ENCODE peak calls at places on chromosome 5, in nine cellular contexts. K is body of pancreas; L is stomach; Z is neuronal stem cell; I is CD4-positive, alpha-beta T cell; Y is coronary artery; M is upper lobe of right lung; T is CD8-positive, alpha-beta T cell; A is caudate nucleus. C is an unnamed sample.

GRCh38 chr5:60814498-60814897 is 29.6 kb downstream of the ELOVL7 start:
- DNase-seq in Y (no peak), M (no peak), T (no peak), K (no peak), Z (no peak), A (no peak), I (no peak), L (no peak), C (no peak)

GRCh38 chr5:21685536-21685935 is 1167.6 kb downstream of the CDH12 start:
- DNase-seq in T (no peak), Y (no peak), K (no peak), M (no peak), I (no peak), L (no peak), Z (no peak), A (no peak), C (no peak)

GRCh38 chr5:66849803-66850202 is 253.6 kb downstream of the MAST4 start:
- DNase-seq in K (no peak), Z (no peak), L (no peak), A (no peak), T (no peak), M (no peak), Y (no peak), I (no peak), C (no peak)

GRCh38 chr5:170070556-170071412 is 34.9 kb upstream of the FOXI1 start:
- DNase-seq in A (no peak), M (no peak), T (no peak), Y (no peak), K (peak), I (no peak), L (no peak), Z (peak), C (no peak)

GRCh38 chr5:141094481-141095262 is at the start of gene PCDHB2:
- DNase-seq in A (no peak), L (no peak), T (no peak), Z (peak), Y (no peak), K (peak), I (no peak), M (no peak), C (no peak)

GRCh38 chr5:122112733-122113558 is 16.4 kb upstream of the ZNF474 start:
- DNase-seq in M (no peak), I (no peak), K (no peak), L (no peak), T (no peak), Y (no peak), A (no peak), Z (no peak), C (no peak)

GRCh38 chr5:89372176-89372575 is 489.2 kb upstream of the MEF2C start:
- DNase-seq in I (no peak), Z (no peak), A (no peak), T (no peak), Y (no peak), M (no peak), K (no peak), L (no peak), C (no peak)

GRCh38 chr5:5497132-5497748 is 74.8 kb downstream of the ICE1 start:
- DNase-seq in Y (no peak), A (peak), M (peak), Z (peak), I (no peak), T (no peak), K (peak), L (no peak), C (no peak)

GRCh38 chr5:107619781-107620180 is 51.0 kb downstream of the EFNA5 start:
- DNase-seq in Y (no peak), Z (no peak), A (no peak), M (no peak), I (no peak), K (no peak), L (no peak), T (no peak), C (no peak)

GRCh38 chr5:179167871-179168451 is 107.8 kb downstream of the ZNF354C start:
- DNase-seq in I (no peak), L (no peak), A (no peak), T (no peak), Y (no peak), M (peak), Z (no peak), K (no peak), C (no peak)

GRCh38 chr5:126519637-126520592 is 75.1 kb downstream of the ALDH7A1 start:
- DNase-seq in Z (no peak), M (no peak), A (no peak), L (no peak), T (no peak), Y (no peak), I (no peak), K (peak), C (no peak)

GRCh38 chr5:176653401-176653800 is 6.1 kb downstream of the TSPAN17 start:
- DNase-seq in I (no peak), Y (no peak), L (peak), A (peak), M (no peak), Z (no peak), T (no peak), K (no peak), C (peak)

GRCh38 chr5:169602535-169602934 is 19.0 kb downstream of the SPDL1 start:
- DNase-seq in Y (no peak), L (no peak), M (no peak), A (no peak), K (no peak), Z (no peak), I (no peak), T (no peak), C (no peak)

GRCh38 chr5:86929123-86929766 is 311.5 kb downstream of the COX7C start:
- DNase-seq in T (no peak), Y (no peak), K (no peak), L (no peak), Z (peak), M (no peak), A (no peak), I (no peak), C (no peak)

GRCh38 chr5:160029004-160029403 is 20.1 kb downstream of the TTC1 start:
- DNase-seq in K (no peak), T (no peak), I (no peak), Z (no peak), L (no peak), M (no peak), Y (no peak), A (no peak), C (no peak)

GRCh38 chr5:52787600-52788504 is at the start of the genes ITGA1 and PELO:
- DNase-seq in K (peak), L (peak), Z (peak), A (no peak), Y (peak), M (peak), T (peak), I (no peak), C (no peak)

GRCh38 chr5:127536687-127537086 is 19.2 kb downstream of the PRRC1 start:
- DNase-seq in A (no peak), L (no peak), I (no peak), Z (no peak), T (no peak), K (no peak), M (no peak), Y (no peak), C (no peak)

GRCh38 chr5:8209500-8209899 is 340.6 kb downstream of the MTRR start:
- DNase-seq in Y (no peak), I (no peak), A (peak), L (no peak), Z (no peak), M (no peak), T (no peak), K (no peak), C (no peak)

GRCh38 chr5:36696059-36696673 is 89.8 kb downstream of the SLC1A3 start:
- DNase-seq in I (peak), Y (no peak), M (peak), A (peak), Z (no peak), L (peak), T (peak), K (peak), C (no peak)

GRCh38 chr5:74130141-74130897 is 504.3 kb downstream of the ARHGEF28 start:
- DNase-seq in L (no peak), I (no peak), T (no peak), K (no peak), Z (no peak), M (no peak), A (peak), Y (no peak), C (no peak)

GRCh38 chr5:65927497-65928340 is 1.3 kb downstream of the ERBIN start:
- DNase-seq in I (no peak), L (no peak), Y (no peak), A (no peak), K (peak), Z (no peak), M (no peak), T (no peak), C (no peak)

GRCh38 chr5:129356846-129357245 is 103.3 kb upstream of the ADAMTS19 start:
- DNase-seq in T (no peak), K (no peak), Y (no peak), L (no peak), A (no peak), M (no peak), I (no peak), Z (no peak), C (no peak)

GRCh38 chr5:50768650-50769049 is 102.2 kb downstream of the PARP8 start:
- DNase-seq in A (no peak), T (no peak), I (no peak), K (no peak), L (no peak), Y (no peak), Z (no peak), M (no peak), C (no peak)

GRCh38 chr5:112210430-112211005 is 208.6 kb downstream of the EPB41L4A start:
- DNase-seq in Y (no peak), Z (peak), A (no peak), I (no peak), M (no peak), K (peak), L (peak), T (no peak), C (no peak)

GRCh38 chr5:72402381-72402890 is 82.3 kb downstream of the PTCD2 start:
- DNase-seq in I (no peak), M (no peak), Y (no peak), L (no peak), Z (no peak), A (no peak), T (no peak), K (no peak), C (no peak)

GRCh38 chr5:58235279-58235678 is 224.6 kb downstream of the PLK2 start:
- DNase-seq in L (no peak), K (no peak), I (no peak), Y (no peak), M (no peak), T (no peak), Z (no peak), A (no peak), C (no peak)

GRCh38 chr5:173451031-173451430 is 122.8 kb upstream of the STC2 start:
- DNase-seq in M (no peak), T (no peak), I (no peak), L (no peak), K (peak), A (no peak), Z (no peak), Y (no peak), C (no peak)

GRCh38 chr5:79564798-79565279 is 47.4 kb upstream of the TENT2 start:
- DNase-seq in Z (no peak), M (no peak), Y (no peak), T (no peak), K (no peak), A (no peak), L (no peak), I (no peak), C (no peak)

GRCh38 chr5:96566775-96567174 is 95.4 kb upstream of the CAST start:
- DNase-seq in Y (no peak), K (no peak), A (no peak), I (no peak), Z (no peak), L (no peak), T (no peak), M (no peak), C (no peak)
- H3K27ac ChIP-seq in Y (no peak), K (no peak), A (no peak), I (no peak), Z (no peak), L (no peak), T (no peak), M (no peak), C (no peak)

DNA sequence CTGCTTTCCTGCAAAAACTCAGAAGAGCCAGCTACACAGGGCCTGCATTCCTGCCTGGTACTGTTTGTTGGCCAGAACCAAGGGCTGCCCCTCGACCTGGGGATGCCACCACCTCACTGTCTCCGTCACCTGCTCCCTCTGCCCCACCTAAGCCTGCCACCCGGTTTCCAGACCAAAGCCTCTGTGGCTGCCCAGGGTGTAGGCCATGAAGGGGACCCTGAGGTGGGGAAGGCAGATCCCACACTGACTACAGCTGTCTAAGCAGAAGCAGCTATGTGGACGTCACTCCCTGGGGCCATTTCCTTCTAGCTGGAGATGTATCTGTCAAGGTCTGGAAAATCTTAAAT is 35.8 kb downstream of the RASGEF1C start:
- DNase-seq in I (no peak), A (no peak), M (no peak), Y (no peak), L (no peak), K (no peak), Z (no peak), T (no peak), C (no peak)
- H3K27ac ChIP-seq in I (no peak), A (peak), M (no peak), Y (no peak), L (no peak), K (no peak), Z (no peak), T (no peak), C (no peak)

DNA sequence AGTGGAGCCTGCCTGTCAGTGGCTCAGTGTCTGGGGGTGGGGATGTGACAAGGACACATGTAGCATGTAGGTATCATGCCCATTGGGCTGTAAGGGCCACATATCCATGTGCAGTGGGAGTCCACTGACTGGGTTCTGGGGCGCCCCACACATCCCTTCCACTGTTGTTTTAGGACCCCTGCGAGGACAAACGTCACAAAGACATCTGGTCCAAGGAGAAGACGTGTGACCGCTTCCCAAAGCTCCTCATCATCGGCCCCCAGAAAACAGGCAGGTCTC is 33.4 kb downstream of the NDST1 start:
- DNase-seq in Y (no peak), T (no peak), I (no peak), M (no peak), L (no peak), K (no peak), Z (no peak), A (no peak), C (no peak)
- H3K27ac ChIP-seq in Y (peak), T (no peak), I (no peak), M (peak), L (peak), K (no peak), Z (no peak), A (no peak), C (no peak)

GRCh38 chr5:132773114-132773513 is 3.9 kb downstream of the SEPTIN8 start:
- DNase-seq in L (no peak), A (no peak), T (no peak), I (no peak), K (no peak), M (no peak), Z (no peak), Y (no peak), C (no peak)
- H3K27ac ChIP-seq in L (no peak), A (peak), T (no peak), I (no peak), K (no peak), M (peak), Z (no peak), Y (peak), C (no peak)

GRCh38 chr5:131545856-131546255 is 89.2 kb downstream of the RAPGEF6 start:
- DNase-seq in Y (no peak), K (no peak), A (no peak), M (no peak), Z (no peak), L (no peak), T (no peak), I (no peak), C (no peak)

GRCh38 chr5:131539251-131539650 is 95.8 kb downstream of the RAPGEF6 start:
- DNase-seq in M (no peak), Y (no peak), K (no peak), I (no peak), T (no peak), Z (no peak), L (no peak), A (no peak), C (no peak)

GRCh38 chr5:131541071-131541470 is 94.0 kb downstream of the RAPGEF6 start:
- DNase-seq in I (no peak), A (no peak), Y (no peak), T (no peak), L (no peak), Z (no peak), M (no peak), K (no peak), C (no peak)

GRCh38 chr5:131541766-131542165 is 93.3 kb downstream of the RAPGEF6 start:
- DNase-seq in Z (no peak), I (no peak), L (no peak), K (no peak), Y (no peak), M (no peak), A (no peak), T (no peak), C (no peak)

DNA sequence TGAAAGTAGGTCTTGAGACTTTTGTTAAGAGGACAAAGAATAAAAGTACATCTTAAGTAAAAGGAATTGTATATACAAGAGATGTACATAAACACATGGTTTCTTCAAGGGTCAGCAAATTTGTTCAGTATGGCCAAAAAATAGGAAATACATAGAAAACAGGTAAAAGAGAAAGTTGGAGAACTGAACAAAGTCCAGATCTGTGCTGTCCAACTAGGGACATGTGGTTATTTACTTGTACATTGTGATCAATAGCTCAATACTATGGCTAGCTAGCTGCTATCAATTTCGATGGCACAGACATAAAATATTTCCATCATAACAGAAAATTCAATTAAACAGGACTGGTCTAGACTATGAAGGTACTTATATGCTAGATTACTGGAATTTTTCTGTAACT is 92.3 kb downstream of the RAPGEF6 start:
- DNase-seq in K (no peak), L (no peak), A (no peak), I (no peak), T (no peak), M (no peak), Y (no peak), Z (no peak), C (no peak)
- H3K27ac ChIP-seq in K (no peak), L (no peak), A (no peak), I (no peak), T (no peak), M (no peak), Y (no peak), Z (no peak), C (no peak)

GRCh38 chr5:136053336-136054121 is 24.7 kb downstream of the TGFBI start:
- DNase-seq in M (no peak), T (no peak), Y (no peak), I (no peak), A (no peak), L (no peak), K (no peak), Z (no peak), C (no peak)
- H3K27ac ChIP-seq in M (no peak), T (no peak), Y (peak), I (no peak), A (no peak), L (peak), K (no peak), Z (no peak), C (no peak)

GRCh38 chr5:54117957-54118356 is 192.4 kb downstream of the ARL15 start:
- DNase-seq in I (no peak), A (no peak), Y (no peak), Z (no peak), L (no peak), K (no peak), T (no peak), M (no peak), C (no peak)

GRCh38 chr5:54115768-54116403 is 194.5 kb downstream of the ARL15 start:
- DNase-seq in T (no peak), M (no peak), Z (no peak), A (no peak), I (no peak), K (no peak), L (no peak), Y (no peak), C (no peak)

GRCh38 chr5:54109931-54110330 is 200.4 kb downstream of the ARL15 start:
- DNase-seq in I (no peak), Y (no peak), K (no peak), A (no peak), L (no peak), Z (no peak), M (no peak), T (no peak), C (no peak)

DNA sequence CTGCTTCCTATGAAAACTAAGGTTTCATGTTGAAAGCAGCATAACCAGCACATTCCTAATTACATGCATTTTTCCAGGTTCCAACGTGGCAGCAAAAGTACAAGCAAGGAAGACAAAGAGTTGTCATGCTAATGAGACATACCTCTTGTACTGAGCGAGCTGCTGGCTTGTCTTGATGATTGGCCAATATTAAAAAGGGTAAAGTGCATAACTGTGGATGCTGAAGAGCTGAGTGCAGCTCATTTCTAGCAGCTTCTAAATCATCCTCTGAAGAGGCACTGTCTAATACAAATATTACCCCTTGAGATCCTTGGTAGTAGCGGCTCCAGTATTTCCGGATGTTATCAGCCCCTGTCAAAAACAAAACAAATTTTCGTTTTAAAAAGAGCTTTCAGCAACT is 197.3 kb downstream of the ARL15 start:
- DNase-seq in Z (no peak), M (no peak), K (no peak), T (no peak), L (no peak), Y (no peak), A (no peak), I (no peak), C (no peak)
- H3K27ac ChIP-seq in Z (no peak), M (no peak), K (no peak), T (no peak), L (no peak), Y (no peak), A (no peak), I (no peak), C (no peak)